ENCODE peak calls at places on chromosome 11, in ten cellular contexts. Y is choroid plexus epithelial cell; S is hepatocyte; J is cardiac muscle cell; P is Caco-2; T is HL-60; W is HTR-8/SVneo; Z is activated T-cell treated with anti-CD3 and anti-CD28 coated beads, Interleukin-2, amount 50 U/mL, for 72 hours; H is ELF-1; F is T-cell. B is an unnamed sample.

GRCh38 chr11:103633037-103633788 is 403.2 kb upstream of the DDI1 start:
- DNase-seq in F (no peak), T (no peak), S (no peak), H (no peak), J (no peak), P (no peak), Z (no peak), Y (peak), W (peak), B (no peak)

GRCh38 chr11:63599211-63600122 is 14.8 kb downstream of the PLAAT3 start:
- DNase-seq in T (no peak), W (peak), Y (peak), Z (no peak), J (no peak), P (no peak), S (no peak), F (no peak), H (no peak), B (no peak)

GRCh38 chr11:129048911-129049310 is 106.2 kb upstream of the TP53AIP1 start:
- DNase-seq in F (no peak), H (no peak), S (no peak), P (no peak), W (no peak), Y (no peak), J (no peak), Z (no peak), T (no peak), B (no peak)

GRCh38 chr11:70111269-70112016 is 33.3 kb downstream of the ANO1 start:
- DNase-seq in Z (no peak), S (peak), W (peak), P (no peak), F (no peak), H (peak), Y (peak), T (peak), J (peak), B (no peak)

GRCh38 chr11:64757549-64758329 is 2.0 kb downstream of the PYGM start:
- DNase-seq in Z (no peak), S (no peak), Y (no peak), J (no peak), T (no peak), F (no peak), P (no peak), W (no peak), H (no peak), B (no peak)

GRCh38 chr11:98090861-98091575 is 929.7 kb upstream of the CNTN5 start:
- DNase-seq in Y (no peak), S (no peak), Z (no peak), W (no peak), F (no peak), P (no peak), J (peak), H (no peak), T (no peak), B (no peak)

GRCh38 chr11:78221396-78222315 is 32.9 kb downstream of the USP35 start:
- DNase-seq in Z (no peak), W (no peak), H (no peak), P (no peak), T (no peak), J (no peak), S (no peak), F (no peak), Y (no peak), B (no peak)

GRCh38 chr11:119759324-119759723 is 30.3 kb upstream of the NECTIN1 start:
- DNase-seq in H (peak), F (no peak), T (no peak), Y (peak), P (no peak), Z (peak), W (no peak), J (no peak), S (peak), B (no peak)

GRCh38 chr11:76316726-76317125 is 64.2 kb downstream of the THAP12 start:
- DNase-seq in F (no peak), W (no peak), T (no peak), J (no peak), Z (no peak), H (no peak), Y (no peak), S (no peak), P (no peak), B (no peak)

GRCh38 chr11:102453286-102453797 is 777 bp upstream of the TMEM123 start:
- DNase-seq in J (no peak), Y (no peak), F (no peak), W (no peak), H (no peak), P (no peak), S (peak), Z (no peak), T (no peak), B (peak)

GRCh38 chr11:26573896-26574295 is 1.8 kb upstream of the MUC15 start:
- DNase-seq in S (no peak), F (no peak), H (no peak), P (no peak), Y (no peak), W (no peak), T (no peak), Z (no peak), J (no peak), B (no peak)

GRCh38 chr11:98398508-98398907 is 622.2 kb upstream of the CNTN5 start:
- DNase-seq in T (no peak), J (no peak), S (no peak), Y (no peak), Z (no peak), H (no peak), F (no peak), W (no peak), P (no peak), B (no peak)

GRCh38 chr11:65945941-65946558 is 770 bp downstream of the TSGA10IP start:
- DNase-seq in Y (no peak), F (no peak), P (no peak), S (no peak), H (peak), Z (no peak), W (no peak), T (no peak), J (no peak), B (no peak)

GRCh38 chr11:65043881-65044501 is 3.0 kb downstream of the SAC3D1 start:
- DNase-seq in P (no peak), S (no peak), T (peak), Z (no peak), F (no peak), J (no peak), H (peak), W (no peak), Y (no peak), B (no peak)

GRCh38 chr11:94895971-94896370 is 77.4 kb downstream of the CWC15 start:
- DNase-seq in P (no peak), J (no peak), S (no peak), H (no peak), Y (peak), W (no peak), Z (no peak), F (no peak), T (no peak), B (no peak)

GRCh38 chr11:43823851-43824250 is 56.8 kb upstream of the ALKBH3 start:
- DNase-seq in S (no peak), Z (no peak), T (no peak), F (no peak), Y (no peak), H (no peak), W (no peak), J (no peak), P (no peak), B (no peak)

GRCh38 chr11:108559340-108559739 is 34.2 kb downstream of the EXPH5 start:
- DNase-seq in P (no peak), T (no peak), W (peak), Z (no peak), F (no peak), S (no peak), Y (peak), H (no peak), J (no peak), B (no peak)

GRCh38 chr11:44634401-44635281 is 69.2 kb downstream of the CD82 start:
- DNase-seq in Y (peak), W (peak), F (no peak), H (peak), T (no peak), P (peak), Z (no peak), S (peak), J (peak), B (peak)

GRCh38 chr11:63766501-63767270 is 1.9 kb downstream of the ZFTA start:
- DNase-seq in Z (no peak), S (peak), F (no peak), T (no peak), P (no peak), J (no peak), W (no peak), H (peak), Y (no peak), B (no peak)

GRCh38 chr11:117076941-117077659 is 21.1 kb downstream of the SIK3 start:
- DNase-seq in J (no peak), W (no peak), S (peak), Y (peak), T (no peak), Z (no peak), H (no peak), P (peak), F (no peak), B (peak)

GRCh38 chr11:44138980-44139379 is 43.5 kb downstream of the EXT2 start:
- DNase-seq in W (no peak), P (no peak), Z (no peak), J (no peak), H (no peak), F (no peak), S (no peak), T (no peak), Y (no peak), B (no peak)

GRCh38 chr11:14537134-14537599 is 17.0 kb upstream of the PSMA1 start:
- DNase-seq in H (no peak), W (peak), Z (peak), P (peak), F (peak), Y (peak), S (peak), T (peak), J (peak), B (no peak)

GRCh38 chr11:106447631-106448191 is 370.2 kb downstream of the AASDHPPT start:
- DNase-seq in Z (no peak), Y (no peak), T (no peak), W (no peak), S (no peak), J (no peak), F (no peak), H (no peak), P (no peak), B (no peak)

GRCh38 chr11:22879615-22880014 is 19.3 kb upstream of the CCDC179 start:
- DNase-seq in H (no peak), J (peak), Y (peak), Z (no peak), F (no peak), T (no peak), P (no peak), S (no peak), W (no peak), B (no peak)

GRCh38 chr11:44002191-44003093 is 45.3 kb upstream of the ACCSL start:
- DNase-seq in P (no peak), Z (no peak), H (no peak), W (no peak), F (no peak), T (no peak), J (no peak), S (no peak), Y (no peak), B (no peak)

GRCh38 chr11:129695543-129696308 is 119.9 kb upstream of the TMEM45B start:
- DNase-seq in S (peak), P (peak), H (peak), F (peak), Y (peak), Z (peak), T (peak), W (no peak), J (peak), B (peak)

GRCh38 chr11:130358398-130358797 is 43.7 kb upstream of the ZBTB44 start:
- DNase-seq in H (no peak), F (no peak), Z (no peak), P (no peak), S (no peak), Y (no peak), W (no peak), J (no peak), T (no peak), B (no peak)

B was measured in thyroid gland.